ENCODE peak calls at places on chromosomes 16 and 17, in four cellular contexts. One of them, this sample, is unnamed.

GRCh38 chr17:66493283-66494019 is 191.0 kb downstream of the PRKCA start:
- DNase-seq in stimulated activated CD8-positive, alpha-beta memory T cell treated with anti-CD3 and anti-CD28 coated beads, Interleukin-7, amount 100 ng/mL, for 24 hours: no peak
- DNase-seq in uterus: no peak
- DNase-seq in kidney epithelial cell: no peak
- DNase-seq in this sample: no peak

GRCh38 chr16:35102780-35103403 is 1643.5 kb downstream of the TP53TG3F start:
- DNase-seq in kidney epithelial cell: no peak
- DNase-seq in stimulated activated CD8-positive, alpha-beta memory T cell treated with anti-CD3 and anti-CD28 coated beads, Interleukin-7, amount 100 ng/mL, for 24 hours: no peak
- DNase-seq in uterus: no peak
- DNase-seq in this sample: no peak

GRCh38 chr17:80946449-80946848 is 45.2 kb upstream of the CHMP6 start:
- DNase-seq in kidney epithelial cell: no peak
- DNase-seq in stimulated activated CD8-positive, alpha-beta memory T cell treated with anti-CD3 and anti-CD28 coated beads, Interleukin-7, amount 100 ng/mL, for 24 hours: no peak
- DNase-seq in uterus: peak; percentile 6
- DNase-seq in this sample: peak; percentile 32

GRCh38 chr16:783404-784161 is 4.6 kb downstream of the RPUSD1 start:
- DNase-seq in kidney epithelial cell: no peak
- DNase-seq in uterus: peak; percentile 40
- DNase-seq in stimulated activated CD8-positive, alpha-beta memory T cell treated with anti-CD3 and anti-CD28 coated beads, Interleukin-7, amount 100 ng/mL, for 24 hours: no peak
- DNase-seq in this sample: no peak

GRCh38 chr17:78130439-78131101 is at the start of gene TMC8:
- DNase-seq in uterus: no peak
- DNase-seq in stimulated activated CD8-positive, alpha-beta memory T cell treated with anti-CD3 and anti-CD28 coated beads, Interleukin-7, amount 100 ng/mL, for 24 hours: no peak
- DNase-seq in kidney epithelial cell: no peak
- DNase-seq in this sample: no peak

GRCh38 chr16:80376941-80377340 is 163.9 kb upstream of the DYNLRB2 start:
- DNase-seq in uterus: no peak
- DNase-seq in stimulated activated CD8-positive, alpha-beta memory T cell treated with anti-CD3 and anti-CD28 coated beads, Interleukin-7, amount 100 ng/mL, for 24 hours: no peak
- DNase-seq in kidney epithelial cell: no peak
- DNase-seq in this sample: no peak

GRCh38 chr16:75702247-75702646 is 986 bp upstream of the DUXB start:
- DNase-seq in stimulated activated CD8-positive, alpha-beta memory T cell treated with anti-CD3 and anti-CD28 coated beads, Interleukin-7, amount 100 ng/mL, for 24 hours: no peak
- DNase-seq in kidney epithelial cell: no peak
- DNase-seq in uterus: no peak
- DNase-seq in this sample: no peak

GRCh38 chr16:78990309-78990701 is 610.2 kb downstream of the MAF start:
- DNase-seq in uterus: no peak
- DNase-seq in stimulated activated CD8-positive, alpha-beta memory T cell treated with anti-CD3 and anti-CD28 coated beads, Interleukin-7, amount 100 ng/mL, for 24 hours: no peak
- DNase-seq in kidney epithelial cell: no peak
- DNase-seq in this sample: no peak

GRCh38 chr17:31274252-31274651 is 22.8 kb downstream of the OMG start:
- DNase-seq in kidney epithelial cell: no peak
- DNase-seq in uterus: no peak
- DNase-seq in stimulated activated CD8-positive, alpha-beta memory T cell treated with anti-CD3 and anti-CD28 coated beads, Interleukin-7, amount 100 ng/mL, for 24 hours: no peak
- DNase-seq in this sample: no peak

GRCh38 chr16:56625140-56625942 is at the start of gene MT1E:
- DNase-seq in stimulated activated CD8-positive, alpha-beta memory T cell treated with anti-CD3 and anti-CD28 coated beads, Interleukin-7, amount 100 ng/mL, for 24 hours: peak; percentile 45
- DNase-seq in kidney epithelial cell: no peak
- DNase-seq in uterus: peak; percentile 63
- DNase-seq in this sample: no peak

GRCh38 chr17:77234695-77235094 is 93.9 kb downstream of the SEC14L1 start:
- DNase-seq in kidney epithelial cell: no peak
- DNase-seq in stimulated activated CD8-positive, alpha-beta memory T cell treated with anti-CD3 and anti-CD28 coated beads, Interleukin-7, amount 100 ng/mL, for 24 hours: no peak
- DNase-seq in uterus: no peak
- DNase-seq in this sample: no peak

GRCh38 chr17:57577751-57578607 is 167.1 kb downstream of the CCDC182 start:
- DNase-seq in kidney epithelial cell: no peak
- DNase-seq in uterus: peak; percentile 72
- DNase-seq in stimulated activated CD8-positive, alpha-beta memory T cell treated with anti-CD3 and anti-CD28 coated beads, Interleukin-7, amount 100 ng/mL, for 24 hours: no peak
- DNase-seq in this sample: no peak

GRCh38 chr17:46764709-46765401 is 53.6 kb downstream of the WNT3 start:
- DNase-seq in stimulated activated CD8-positive, alpha-beta memory T cell treated with anti-CD3 and anti-CD28 coated beads, Interleukin-7, amount 100 ng/mL, for 24 hours: no peak
- DNase-seq in uterus: no peak
- DNase-seq in kidney epithelial cell: no peak
- DNase-seq in this sample: no peak

GRCh38 chr17:61144137-61144536 is 255.5 kb upstream of the TBX2 start:
- DNase-seq in stimulated activated CD8-positive, alpha-beta memory T cell treated with anti-CD3 and anti-CD28 coated beads, Interleukin-7, amount 100 ng/mL, for 24 hours: no peak
- DNase-seq in uterus: no peak
- DNase-seq in kidney epithelial cell: no peak
- DNase-seq in this sample: no peak

GRCh38 chr17:73432624-73433190 is 120.9 kb upstream of the CDC42EP4 start:
- DNase-seq in stimulated activated CD8-positive, alpha-beta memory T cell treated with anti-CD3 and anti-CD28 coated beads, Interleukin-7, amount 100 ng/mL, for 24 hours: no peak
- DNase-seq in uterus: no peak
- DNase-seq in kidney epithelial cell: no peak
- DNase-seq in this sample: no peak

GRCh38 chr17:75152971-75153853 is 1.1 kb downstream of the JPT1 start:
- DNase-seq in kidney epithelial cell: no peak
- DNase-seq in stimulated activated CD8-positive, alpha-beta memory T cell treated with anti-CD3 and anti-CD28 coated beads, Interleukin-7, amount 100 ng/mL, for 24 hours: no peak
- DNase-seq in uterus: no peak
- DNase-seq in this sample: peak; percentile 66

GRCh38 chr16:19808061-19808621 is 76.5 kb downstream of the GPRC5B start:
- DNase-seq in stimulated activated CD8-positive, alpha-beta memory T cell treated with anti-CD3 and anti-CD28 coated beads, Interleukin-7, amount 100 ng/mL, for 24 hours: no peak
- DNase-seq in kidney epithelial cell: no peak
- DNase-seq in uterus: no peak
- DNase-seq in this sample: no peak

GRCh38 chr16:82382521-82382920 is 212.5 kb upstream of the MPHOSPH6 start:
- DNase-seq in stimulated activated CD8-positive, alpha-beta memory T cell treated with anti-CD3 and anti-CD28 coated beads, Interleukin-7, amount 100 ng/mL, for 24 hours: no peak
- DNase-seq in kidney epithelial cell: no peak
- DNase-seq in uterus: no peak
- DNase-seq in this sample: no peak

GRCh38 chr17:57870283-57870635 is 20.4 kb upstream of the MRPS23 start:
- DNase-seq in kidney epithelial cell: no peak
- DNase-seq in stimulated activated CD8-positive, alpha-beta memory T cell treated with anti-CD3 and anti-CD28 coated beads, Interleukin-7, amount 100 ng/mL, for 24 hours: no peak
- DNase-seq in uterus: no peak
- DNase-seq in this sample: no peak

GRCh38 chr16:58413359-58413758 is 21.1 kb downstream of the GINS3 start:
- DNase-seq in uterus: no peak
- DNase-seq in stimulated activated CD8-positive, alpha-beta memory T cell treated with anti-CD3 and anti-CD28 coated beads, Interleukin-7, amount 100 ng/mL, for 24 hours: no peak
- DNase-seq in kidney epithelial cell: no peak
- DNase-seq in this sample: no peak

GRCh38 chr16:49876716-49877129 is 20.8 kb upstream of the ZNF423 start:
- DNase-seq in stimulated activated CD8-positive, alpha-beta memory T cell treated with anti-CD3 and anti-CD28 coated beads, Interleukin-7, amount 100 ng/mL, for 24 hours: no peak
- DNase-seq in kidney epithelial cell: no peak
- DNase-seq in uterus: peak; percentile 62
- DNase-seq in this sample: no peak

GRCh38 chr16:51287231-51287630 is 136.2 kb upstream of the SALL1 start:
- DNase-seq in uterus: no peak
- DNase-seq in kidney epithelial cell: no peak
- DNase-seq in stimulated activated CD8-positive, alpha-beta memory T cell treated with anti-CD3 and anti-CD28 coated beads, Interleukin-7, amount 100 ng/mL, for 24 hours: no peak
- DNase-seq in this sample: no peak

GRCh38 chr16:10594312-10594950 is 14.0 kb upstream of the EMP2 start:
- DNase-seq in uterus: no peak
- DNase-seq in kidney epithelial cell: no peak
- DNase-seq in stimulated activated CD8-positive, alpha-beta memory T cell treated with anti-CD3 and anti-CD28 coated beads, Interleukin-7, amount 100 ng/mL, for 24 hours: no peak
- DNase-seq in this sample: peak; percentile 91

GRCh38 chr16:84726670-84727467 is 27.1 kb downstream of the USP10 start:
- DNase-seq in kidney epithelial cell: no peak
- DNase-seq in uterus: no peak
- DNase-seq in stimulated activated CD8-positive, alpha-beta memory T cell treated with anti-CD3 and anti-CD28 coated beads, Interleukin-7, amount 100 ng/mL, for 24 hours: no peak
- DNase-seq in this sample: no peak

GRCh38 chr17:42743595-42744282 is 1.1 kb downstream of the EZH1 start:
- DNase-seq in stimulated activated CD8-positive, alpha-beta memory T cell treated with anti-CD3 and anti-CD28 coated beads, Interleukin-7, amount 100 ng/mL, for 24 hours: no peak
- DNase-seq in kidney epithelial cell: peak; percentile 4
- DNase-seq in uterus: no peak
- DNase-seq in this sample: no peak

GRCh38 chr17:27535178-27535928 is 79.1 kb downstream of the KSR1 start:
- DNase-seq in kidney epithelial cell: no peak
- DNase-seq in uterus: no peak
- DNase-seq in stimulated activated CD8-positive, alpha-beta memory T cell treated with anti-CD3 and anti-CD28 coated beads, Interleukin-7, amount 100 ng/mL, for 24 hours: no peak
- DNase-seq in this sample: no peak

GRCh38 chr17:40153603-40154238 is 13.4 kb downstream of the CASC3 start:
- DNase-seq in stimulated activated CD8-positive, alpha-beta memory T cell treated with anti-CD3 and anti-CD28 coated beads, Interleukin-7, amount 100 ng/mL, for 24 hours: no peak
- DNase-seq in kidney epithelial cell: no peak
- DNase-seq in uterus: no peak
- DNase-seq in this sample: no peak

GRCh38 chr17:18226284-18226945 is 980 bp downstream of the LLGL1 start:
- DNase-seq in stimulated activated CD8-positive, alpha-beta memory T cell treated with anti-CD3 and anti-CD28 coated beads, Interleukin-7, amount 100 ng/mL, for 24 hours: no peak
- DNase-seq in uterus: peak; percentile 39
- DNase-seq in kidney epithelial cell: no peak
- DNase-seq in this sample: no peak

GRCh38 chr16:14489460-14489859 is 140.6 kb downstream of the PARN start:
- DNase-seq in kidney epithelial cell: peak; percentile 53
- DNase-seq in uterus: no peak
- DNase-seq in stimulated activated CD8-positive, alpha-beta memory T cell treated with anti-CD3 and anti-CD28 coated beads, Interleukin-7, amount 100 ng/mL, for 24 hours: no peak
- DNase-seq in this sample: no peak

GRCh38 chr16:31697744-31698125 is 170.0 kb downstream of the AHSP start:
- DNase-seq in uterus: no peak
- DNase-seq in kidney epithelial cell: no peak
- DNase-seq in stimulated activated CD8-positive, alpha-beta memory T cell treated with anti-CD3 and anti-CD28 coated beads, Interleukin-7, amount 100 ng/mL, for 24 hours: no peak
- DNase-seq in this sample: no peak

GRCh38 chr17:59829217-59830006 is 63.3 kb downstream of the TUBD1 start:
- DNase-seq in stimulated activated CD8-positive, alpha-beta memory T cell treated with anti-CD3 and anti-CD28 coated beads, Interleukin-7, amount 100 ng/mL, for 24 hours: no peak
- DNase-seq in kidney epithelial cell: peak; percentile 98
- DNase-seq in uterus: no peak
- DNase-seq in this sample: no peak

GRCh38 chr16:9941245-9941644 is 241.0 kb downstream of the GRIN2A start:
- DNase-seq in kidney epithelial cell: no peak
- DNase-seq in stimulated activated CD8-positive, alpha-beta memory T cell treated with anti-CD3 and anti-CD28 coated beads, Interleukin-7, amount 100 ng/mL, for 24 hours: no peak
- DNase-seq in uterus: no peak
- DNase-seq in this sample: no peak

GRCh38 chr16:569445-570254 is at the start of gene PIGQ:
- DNase-seq in kidney epithelial cell: no peak
- DNase-seq in uterus: peak; percentile 62
- DNase-seq in stimulated activated CD8-positive, alpha-beta memory T cell treated with anti-CD3 and anti-CD28 coated beads, Interleukin-7, amount 100 ng/mL, for 24 hours: no peak
- DNase-seq in this sample: no peak

GRCh38 chr16:22117666-22118065 is 25.3 kb downstream of the VWA3A start:
- DNase-seq in kidney epithelial cell: no peak
- DNase-seq in uterus: no peak
- DNase-seq in stimulated activated CD8-positive, alpha-beta memory T cell treated with anti-CD3 and anti-CD28 coated beads, Interleukin-7, amount 100 ng/mL, for 24 hours: no peak
- DNase-seq in this sample: no peak

GRCh38 chr16:89953671-89954406 is 5.3 kb downstream of the DEF8 start:
- DNase-seq in uterus: no peak
- DNase-seq in kidney epithelial cell: no peak
- DNase-seq in stimulated activated CD8-positive, alpha-beta memory T cell treated with anti-CD3 and anti-CD28 coated beads, Interleukin-7, amount 100 ng/mL, for 24 hours: no peak
- DNase-seq in this sample: no peak

GRCh38 chr16:88681084-88681680 is 5.1 kb downstream of the SNAI3 start:
- DNase-seq in stimulated activated CD8-positive, alpha-beta memory T cell treated with anti-CD3 and anti-CD28 coated beads, Interleukin-7, amount 100 ng/mL, for 24 hours: no peak
- DNase-seq in kidney epithelial cell: no peak
- DNase-seq in uterus: no peak
- DNase-seq in this sample: peak; percentile 68

GRCh38 chr16:87780385-87780989 is 14.7 kb upstream of the KLHDC4 start:
- DNase-seq in stimulated activated CD8-positive, alpha-beta memory T cell treated with anti-CD3 and anti-CD28 coated beads, Interleukin-7, amount 100 ng/mL, for 24 hours: no peak
- DNase-seq in kidney epithelial cell: no peak
- DNase-seq in uterus: no peak
- DNase-seq in this sample: no peak

GRCh38 chr16:71927383-71927782 is 32.1 kb downstream of the IST1 start:
- DNase-seq in uterus: peak; percentile 52
- DNase-seq in stimulated activated CD8-positive, alpha-beta memory T cell treated with anti-CD3 and anti-CD28 coated beads, Interleukin-7, amount 100 ng/mL, for 24 hours: no peak
- DNase-seq in kidney epithelial cell: peak; percentile 67
- DNase-seq in this sample: peak; percentile 76

This sample was measured in RWPE2.